ENCODE peak calls at places on chromosomes 3 and 15, in five cellular contexts. H is HS-5; N is CD4-positive, alpha-beta T cell; O is activated T-helper 1 cell treated with anti-CD3 and anti-CD28 coated beads, Interleukin-2, amount 50 U/mL, for 16 hours; B is CD14-positive monocyte. R is an unnamed sample.

GRCh38 chr15:45205192-45205591 is 17.4 kb upstream of the SHF start:
- DNase-seq in H (no peak), B (no peak), O (peak), N (no peak), R (no peak)

GRCh38 chr15:81400640-81401236 is 26.7 kb upstream of the TMC3 start:
- DNase-seq in B (no peak), H (no peak), O (no peak), N (no peak), R (no peak)

GRCh38 chr3:126063358-126063965 is 20.5 kb downstream of the SLC41A3 start:
- DNase-seq in H (no peak), B (no peak), O (no peak), N (no peak), R (no peak)

GRCh38 chr15:89781891-89782618 is 5.9 kb downstream of the MESP2 start:
- DNase-seq in N (no peak), B (no peak), O (no peak), H (no peak), R (no peak)

GRCh38 chr3:131174752-131175151 is 148.1 kb downstream of the NEK11 start:
- DNase-seq in N (no peak), B (no peak), H (no peak), O (no peak), R (no peak)

GRCh38 chr15:47965297-47965696 is 155.5 kb upstream of the SLC24A5 start:
- DNase-seq in B (no peak), N (no peak), O (no peak), H (no peak), R (no peak)

GRCh38 chr3:37254316-37254715 is 79.9 kb upstream of the LRRFIP2 start:
- DNase-seq in B (no peak), H (no peak), N (no peak), O (no peak), R (no peak)

GRCh38 chr15:80070840-80071239 is 11.4 kb downstream of the ZFAND6 start:
- DNase-seq in N (no peak), H (no peak), B (no peak), O (no peak), R (no peak)

GRCh38 chr3:12471228-12471627 is 13.1 kb upstream of the TSEN2 start:
- DNase-seq in O (peak), H (no peak), B (no peak), N (no peak), R (peak)

GRCh38 chr3:14537590-14538450 is 2.3 kb downstream of the GRIP2 start:
- DNase-seq in N (no peak), H (no peak), O (no peak), B (no peak), R (no peak)

GRCh38 chr3:152295344-152295743 is 26.6 kb downstream of the MBNL1 start:
- DNase-seq in H (no peak), N (no peak), O (no peak), B (no peak), R (no peak)

GRCh38 chr3:113545594-113545993 is 13.2 kb downstream of the SIDT1 start:
- DNase-seq in N (no peak), H (no peak), B (no peak), O (no peak), R (no peak)

GRCh38 chr3:114307222-114307840 is 13.5 kb downstream of the TIGIT start:
- DNase-seq in N (no peak), H (no peak), O (no peak), B (no peak), R (no peak)

GRCh38 chr3:148075829-148076716 is 621.6 kb upstream of the AGTR1 start:
- DNase-seq in H (no peak), B (no peak), O (no peak), N (no peak), R (no peak)

GRCh38 chr3:69092030-69092513 is 7.3 kb downstream of the ARL6IP5 start:
- DNase-seq in H (no peak), O (no peak), B (no peak), N (no peak), R (no peak)

GRCh38 chr15:24823473-24823872 is 131.3 kb upstream of the SNRPN start:
- DNase-seq in O (no peak), N (no peak), H (no peak), B (no peak), R (no peak)

GRCh38 chr15:84795186-84795585 is 22.0 kb upstream of the ALPK3 start:
- DNase-seq in H (no peak), N (no peak), O (no peak), B (no peak), R (no peak)

GRCh38 chr3:133882986-133883586 is 12.6 kb downstream of the RAB6B start:
- DNase-seq in N (no peak), H (no peak), O (no peak), B (no peak), R (no peak)

GRCh38 chr3:139306078-139306477 is 37.7 kb upstream of the MRPS22 start:
- DNase-seq in N (no peak), O (no peak), H (no peak), B (no peak), R (no peak)

GRCh38 chr3:127846576-127846975 is 24.3 kb upstream of the MGLL start:
- DNase-seq in O (no peak), B (no peak), H (no peak), N (no peak), R (no peak)

GRCh38 chr3:127536818-127537810 is 53.4 kb downstream of the TPRA1 start:
- DNase-seq in B (no peak), O (no peak), H (no peak), N (no peak), R (no peak)

GRCh38 chr3:171168086-171168485 is 141.6 kb upstream of the SLC2A2 start:
- DNase-seq in H (peak), N (no peak), B (no peak), O (no peak), R (no peak)

GRCh38 chr3:51955893-51956770 is 951 bp downstream of the GPR62 start:
- DNase-seq in N (no peak), B (no peak), H (no peak), O (no peak), R (peak)

GRCh38 chr15:99059010-99059981 is 45.6 kb upstream of the SYNM start:
- DNase-seq in B (no peak), O (peak), H (peak), N (peak), R (peak)

GRCh38 chr3:137948400-137949072 is 61.4 kb upstream of the CLDN18 start:
- DNase-seq in B (no peak), O (no peak), H (no peak), N (no peak), R (no peak)

GRCh38 chr3:107927361-107928083 is 163.3 kb downstream of the CD47 start:
- DNase-seq in H (no peak), N (peak), O (peak), B (no peak), R (peak)

GRCh38 chr3:146746190-146746589 is 141.0 kb upstream of the PLSCR5 start:
- DNase-seq in H (peak), B (no peak), O (no peak), N (no peak), R (no peak)

GRCh38 chr3:195270350-195271115 is 426 bp downstream of the XXYLT1 start:
- DNase-seq in H (peak), N (no peak), B (no peak), O (peak), R (no peak)

GRCh38 chr15:61835029-61835428 is 225.2 kb downstream of the VPS13C start:
- DNase-seq in O (no peak), N (no peak), B (no peak), H (no peak), R (no peak)

GRCh38 chr3:149214702-149215101 is 6.9 kb downstream of the CP start:
- DNase-seq in B (no peak), N (no peak), H (no peak), O (no peak), R (no peak)

R was measured in ureter.